ENCODE peak calls at places on chromosome 19, in nine cellular contexts. B is transverse colon, P is upper lobe of left lung, I is K562, A is SK-N-SH, D is GM12878, K is stomach, R is suprapubic skin, V is H1. F is an unnamed sample.

GRCh38 chr19:47676811-47677210 is 36.4 kb upstream of the EHD2 start:
- DNase-seq in A (no peak), K (no peak), P (no peak), B (no peak), R (no peak), D (no peak), I (no peak), V (no peak), F (no peak)

GRCh38 chr19:23509686-23510450 is 114.6 kb upstream of the ZNF91 start:
- DNase-seq in P (no peak), K (no peak), A (no peak), I (no peak), B (no peak), D (no peak), V (no peak), R (no peak), F (no peak)

GRCh38 chr19:5434970-5435641 is 20.1 kb upstream of the ZNRF4 start:
- DNase-seq in B (no peak), I (peak; percentile 83), R (no peak), D (no peak), V (no peak), K (no peak), A (no peak), P (no peak), F (no peak)

GRCh38 chr19:16067205-16067938 is 8.9 kb upstream of the TPM4 start:
- DNase-seq in V (no peak), I (no peak), D (no peak), R (no peak), B (peak; percentile 82), A (no peak), P (peak; percentile 93), K (peak; percentile 91), F (peak; percentile 97)

GRCh38 chr19:55251296-55252081 is 7.3 kb downstream of the PPP6R1 start:
- DNase-seq in R (no peak), P (no peak), D (no peak), K (peak; percentile 68), B (no peak), V (no peak), I (no peak), A (peak; percentile 9), F (no peak)

GRCh38 chr19:18000981-18001836 is 6.8 kb upstream of the ARRDC2 start:
- DNase-seq in B (peak; percentile 95), I (peak; percentile 86), K (peak; percentile 94), R (peak; percentile 96), V (peak; percentile 77), A (peak; percentile 92), D (no peak), P (peak; percentile 97), F (peak; percentile 96)

GRCh38 chr19:18044825-18045304 is 36.9 kb downstream of the ARRDC2 start:
- DNase-seq in R (peak; percentile 89), B (peak; percentile 86), P (no peak), D (peak; percentile 90), V (peak; percentile 59), A (no peak), K (peak; percentile 86), I (peak; percentile 57), F (peak; percentile 87)

GRCh38 chr19:10678813-10679212 is 22.4 kb upstream of the QTRT1 start:
- DNase-seq in P (no peak), A (no peak), K (no peak), V (no peak), B (no peak), D (no peak), R (no peak), I (no peak), F (no peak)

GRCh38 chr19:7635670-7636069 is 1.2 kb upstream of the STXBP2 start:
- DNase-seq in I (no peak), K (no peak), D (no peak), A (no peak), P (no peak), V (no peak), R (no peak), B (no peak), F (no peak)

DNA sequence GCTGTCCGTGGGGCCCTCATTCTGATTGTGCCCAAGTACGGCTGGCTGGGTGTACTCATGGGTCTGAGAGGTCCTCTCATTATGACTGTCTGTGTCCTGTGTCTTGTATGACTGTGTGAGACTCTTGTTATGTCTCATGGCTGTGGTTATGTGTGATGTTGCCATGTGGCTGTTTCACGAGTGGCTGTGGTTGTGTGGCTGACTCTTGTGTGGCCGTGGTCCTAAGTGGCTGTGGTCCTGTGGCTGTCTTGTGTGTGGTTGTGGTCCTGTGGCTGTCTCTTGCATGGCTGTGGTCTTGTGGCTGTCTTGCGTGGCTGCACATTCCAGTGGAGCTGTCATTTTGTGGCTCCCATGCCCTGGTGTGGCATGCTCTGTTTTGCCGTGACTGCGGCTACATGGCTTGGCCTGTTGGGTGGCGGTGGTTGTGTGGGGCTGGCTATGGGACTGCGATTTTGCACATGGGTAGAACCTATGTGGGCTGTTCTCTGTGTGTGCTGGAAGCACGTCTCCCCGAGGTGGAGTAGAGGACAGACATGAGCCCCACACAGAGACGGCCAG is 2.5 kb downstream of the LYL1 start:
- DNase-seq in A (no peak), B (no peak), D (peak; percentile 78), R (no peak), K (no peak), I (no peak), V (no peak), P (no peak), F (no peak)
- TF ChIP-seq POLR2AphosphoS5 in A (no peak), B (no peak), D (peak; percentile 73), R (no peak), K (no peak), I (peak; percentile 80), V (no peak), P (no peak), F (no peak)

GRCh38 chr19:12034610-12035009 is 869 bp downstream of the ZNF433 start:
- DNase-seq in D (no peak), B (no peak), K (no peak), R (no peak), A (peak; percentile 18), V (no peak), P (no peak), I (no peak), F (no peak)

GRCh38 chr19:12034196-12034595 is 1.3 kb downstream of the ZNF433 start:
- DNase-seq in R (no peak), A (no peak), V (no peak), D (no peak), I (no peak), P (no peak), B (no peak), K (no peak), F (no peak)

DNA sequence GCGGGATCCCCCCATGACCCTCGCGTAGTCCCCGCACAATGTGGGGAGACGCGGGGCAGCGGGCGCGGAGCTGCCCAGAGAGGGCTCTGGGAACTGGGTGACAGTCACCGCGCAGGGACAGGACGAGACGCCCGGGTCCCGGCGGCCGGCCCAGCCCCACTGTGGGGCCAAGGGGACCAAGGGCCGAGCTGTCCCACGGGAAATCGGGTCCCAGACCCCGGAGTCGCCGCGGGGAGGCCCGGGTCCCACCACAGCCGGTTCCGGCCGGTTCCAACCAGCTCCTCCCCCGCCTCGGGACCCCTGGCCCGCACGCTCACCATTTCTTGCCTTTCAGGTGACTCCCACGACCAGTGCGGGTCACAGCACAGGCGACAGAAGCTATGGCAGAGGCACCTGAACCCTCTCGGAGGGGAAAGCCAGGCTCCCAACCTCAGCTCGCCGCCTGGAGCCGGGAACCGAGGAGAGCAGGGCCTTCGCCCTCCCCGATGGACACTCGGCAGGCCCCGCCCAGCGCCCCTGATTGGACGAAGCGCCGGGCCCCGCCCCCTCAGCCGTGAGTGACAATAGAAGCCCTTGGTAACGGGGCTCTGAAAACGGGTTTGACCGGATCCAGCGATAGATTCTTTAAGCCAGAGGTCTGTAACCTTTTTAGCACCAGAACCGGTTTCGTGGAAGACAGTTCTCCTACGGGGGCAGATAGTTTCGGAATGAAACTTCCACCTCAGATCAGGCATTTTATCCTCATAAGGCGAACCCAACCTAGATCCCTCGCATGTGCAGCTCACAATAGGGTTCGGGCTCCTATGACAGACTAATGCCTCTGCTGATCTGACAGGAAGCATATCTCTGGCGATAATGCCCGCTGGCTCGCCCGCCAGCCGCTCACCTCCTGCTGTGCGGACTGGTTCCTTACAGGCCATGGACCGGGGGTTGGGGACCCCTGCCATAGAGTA is at the start of gene ZNF433:
- DNase-seq in R (peak; percentile 98), K (peak; percentile 99), A (peak; percentile 97), V (peak; percentile 99), I (peak; percentile 86), P (peak; percentile 99), D (no peak), B (peak; percentile 96), F (peak; percentile 96)
- TF ChIP-seq CTCF in R (no peak), K (no peak), A (no peak), V (no peak), I (no peak), P (no peak), D (no peak), B (no peak), F (no peak)

GRCh38 chr19:29098863-29099481 is 114.0 kb downstream of the UQCRFS1 start:
- DNase-seq in B (peak; percentile 23), V (no peak), A (no peak), I (peak; percentile 14), P (peak; percentile 69), R (peak; percentile 87), K (peak; percentile 31), D (no peak), F (peak; percentile 90)
- TF ChIP-seq EP300 in B (no peak), V (no peak), A (no peak), I (no peak), P (no peak), R (no peak), K (no peak), D (no peak), F (no peak)

GRCh38 chr19:2629491-2630351 is 72.8 kb downstream of the GNG7 start:
- DNase-seq in P (no peak), R (no peak), A (no peak), K (no peak), I (no peak), B (no peak), V (no peak), D (no peak), F (peak; percentile 45)

GRCh38 chr19:2630352-2631001 is 72.0 kb downstream of the GNG7 start:
- DNase-seq in I (no peak), B (no peak), V (no peak), A (no peak), K (no peak), R (no peak), P (no peak), D (no peak), F (no peak)

GRCh38 chr19:2633693-2634075 is 68.8 kb downstream of the GNG7 start:
- DNase-seq in D (no peak), I (no peak), P (no peak), A (no peak), R (no peak), V (no peak), K (no peak), B (no peak), F (no peak)

GRCh38 chr19:2628597-2628996 is 73.9 kb downstream of the GNG7 start:
- DNase-seq in A (no peak), I (no peak), K (no peak), R (no peak), D (no peak), P (no peak), V (no peak), B (no peak), F (no peak)

DNA sequence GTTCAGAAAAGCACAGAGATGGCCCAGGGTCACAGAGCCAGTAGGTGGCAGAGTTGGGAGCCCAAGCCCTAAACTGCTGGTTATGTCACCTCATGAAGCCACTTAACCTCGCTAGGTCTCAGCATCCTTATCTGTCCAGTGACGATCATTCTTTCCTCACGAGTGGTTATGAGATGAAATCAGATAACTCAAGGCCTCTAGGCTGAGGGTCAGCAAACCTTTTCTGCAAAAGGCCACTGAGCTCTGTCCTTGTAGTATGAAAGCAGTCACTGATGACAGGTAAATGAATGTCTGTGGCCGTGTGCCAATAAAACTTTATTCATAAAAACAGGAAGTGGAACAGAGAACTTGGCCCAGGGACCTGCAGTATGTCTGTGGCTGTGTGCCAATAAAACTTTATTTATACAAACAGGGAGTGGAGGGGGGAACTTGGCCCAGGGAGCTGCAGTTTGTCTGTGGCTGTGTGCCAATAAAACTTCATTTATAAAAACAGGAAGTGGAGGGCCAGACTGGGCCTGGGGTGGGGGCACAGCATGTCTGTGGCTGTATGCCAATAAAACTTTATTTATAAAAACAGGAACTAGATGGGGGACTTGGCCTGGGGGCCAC is 71.2 kb downstream of the GNG7 start:
- DNase-seq in A (no peak), V (no peak), K (no peak), I (no peak), P (no peak), B (no peak), R (no peak), D (no peak), F (no peak)
- TF ChIP-seq POLR2AphosphoS5 in A (no peak), V (no peak), K (no peak), I (no peak), P (peak; percentile 16), B (no peak), R (no peak), D (no peak), F (no peak)

F was measured in sigmoid colon.